ENCODE peak calls at places on chromosomes 3 and 15, in eight cellular contexts. Z is PC-9; W is endodermal cell; U is esophagus squamous epithelium; F is neuronal stem cell; V is body of pancreas; I is right lobe of liver; K is effector memory CD4-positive, alpha-beta T cell. R is an unnamed sample. For H3K4me1, the result is how much of the 10 kb centered on the place peaks cover.

GRCh38 chr3:65820600-65820999 is 218.1 kb downstream of the MAGI1 start:
- DNase-seq in Z (no peak), W (no peak), U (no peak), F (no peak), V (no peak), I (no peak), K (no peak), R (no peak)

GRCh38 chr3:171553085-171553484 is 92.9 kb upstream of the TNIK start:
- DNase-seq in Z (no peak), W (no peak), U (no peak), F (no peak), V (no peak), I (no peak), K (no peak), R (no peak)

GRCh38 chr3:158573714-158574113 is 2.7 kb downstream of the MLF1 start:
- DNase-seq in Z (no peak), W (peak), U (no peak), F (no peak), V (no peak), I (no peak), K (no peak), R (no peak)

GRCh38 chr3:148366743-148367410 is 330.8 kb upstream of the AGTR1 start:
- DNase-seq in Z (no peak), W (no peak), U (no peak), F (no peak), V (no peak), I (no peak), K (no peak), R (no peak)

GRCh38 chr3:106533097-106533496 is 664.3 kb upstream of the CBLB start:
- DNase-seq in Z (no peak), W (no peak), U (no peak), F (no peak), V (no peak), I (no peak), K (no peak), R (no peak)

GRCh38 chr15:29822685-29823459 is 604 bp upstream of the TJP1 start:
- DNase-seq in Z (peak), W (no peak), U (no peak), F (no peak), V (peak), I (peak), K (no peak), R (peak)

GRCh38 chr3:122857019-122857418 is 62.1 kb downstream of the SLC49A4 start:
- DNase-seq in Z (peak), W (no peak), U (no peak), F (no peak), V (no peak), I (no peak), K (no peak), R (no peak)

GRCh38 chr3:59641169-59641914 is 591.5 kb upstream of the CFAP20DC start:
- DNase-seq in Z (no peak), W (no peak), U (no peak), F (no peak), V (peak), I (no peak), K (no peak), R (peak)

GRCh38 chr3:16026753-16027152 is 147.7 kb upstream of the GALNT15 start:
- DNase-seq in Z (no peak), W (no peak), U (no peak), F (no peak), V (no peak), I (no peak), K (no peak), R (no peak)

GRCh38 chr15:98914626-98915025 is 93.0 kb downstream of the PGPEP1L start:
- DNase-seq in Z (no peak), W (no peak), U (no peak), F (no peak), V (no peak), I (no peak), K (no peak), R (no peak)

GRCh38 chr15:83062768-83063180 is 4.3 kb downstream of the BTBD1 start:
- DNase-seq in Z (no peak), W (no peak), U (no peak), F (no peak), V (no peak), I (no peak), K (no peak), R (no peak)

GRCh38 chr15:67201136-67201535 is 53.3 kb downstream of the AAGAB start:
- DNase-seq in Z (peak), W (no peak), U (no peak), F (peak), V (no peak), I (no peak), K (no peak), R (no peak)

GRCh38 chr15:71125831-71126453 is 10.7 kb downstream of the THSD4 start:
- DNase-seq in Z (no peak), W (peak), U (no peak), F (no peak), V (no peak), I (no peak), K (no peak), R (no peak)

GRCh38 chr3:11581237-11582122 is 62.2 kb downstream of the VGLL4 start:
- DNase-seq in Z (no peak), W (no peak), U (no peak), F (no peak), V (peak), I (no peak), K (no peak), R (no peak)
- H3K4me1 ChIP-seq in Z (under half), W (under half), U (under half), F (under half), V (under half), I (under half), K (under half), R (half or more)

GRCh38 chr3:110265302-110265701 is 806.3 kb upstream of the NECTIN3 start:
- DNase-seq in Z (no peak), W (no peak), U (no peak), F (no peak), V (no peak), I (no peak), K (no peak), R (no peak)
- H3K4me3 ChIP-seq in Z (no peak), W (no peak), U (no peak), F (no peak), V (no peak), I (no peak), K (no peak), R (no peak)

GRCh38 chr3:126537730-126538281 is 13.9 kb downstream of the CHST13 start:
- DNase-seq in Z (no peak), W (peak), U (no peak), F (no peak), V (no peak), I (peak), K (no peak), R (no peak)

GRCh38 chr3:126539558-126540250 is 15.7 kb downstream of the CHST13 start:
- DNase-seq in Z (no peak), W (peak), U (no peak), F (no peak), V (no peak), I (peak), K (no peak), R (no peak)

GRCh38 chr3:126537116-126537729 is 13.3 kb downstream of the CHST13 start:
- DNase-seq in Z (no peak), W (peak), U (no peak), F (no peak), V (no peak), I (peak), K (no peak), R (no peak)

GRCh38 chr3:126538966-126539365 is 15.0 kb downstream of the CHST13 start:
- DNase-seq in Z (no peak), W (peak), U (no peak), F (no peak), V (no peak), I (no peak), K (no peak), R (no peak)

DNA sequence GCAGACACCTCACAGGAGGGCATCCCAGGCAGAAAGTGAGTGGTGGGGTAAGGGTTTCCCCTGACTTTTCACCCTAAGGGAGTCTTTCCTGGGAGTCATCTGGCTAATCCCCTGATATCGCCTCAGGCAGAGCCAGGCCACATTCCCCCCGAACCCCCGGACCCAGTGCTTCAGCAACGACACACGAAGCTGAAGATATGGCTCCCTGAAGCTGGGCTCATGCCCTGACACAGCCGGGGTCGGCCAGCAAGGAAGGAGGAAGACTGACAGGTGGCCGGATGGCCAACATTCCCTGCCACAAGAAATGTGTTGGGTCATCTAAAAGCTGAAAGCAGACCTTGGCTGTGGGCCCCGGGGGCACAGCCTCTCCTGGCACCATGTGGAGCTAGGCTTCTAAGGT is 14.4 kb downstream of the CHST13 start:
- DNase-seq in Z (no peak), W (no peak), U (no peak), F (no peak), V (no peak), I (peak), K (no peak), R (no peak)
- H3K4me1 ChIP-seq in Z (under half), W (under half), U (under half), F (under half), V (under half), I (under half), K (under half), R (under half)

GRCh38 chr3:197697355-197697754 is 39.3 kb downstream of the RUBCN start:
- DNase-seq in Z (no peak), W (no peak), U (no peak), F (no peak), V (no peak), I (no peak), K (no peak), R (no peak)

GRCh38 chr3:197701851-197702250 is 34.9 kb downstream of the RUBCN start:
- DNase-seq in Z (no peak), W (no peak), U (no peak), F (no peak), V (no peak), I (no peak), K (no peak), R (no peak)

GRCh38 chr3:197694251-197694650 is 42.5 kb downstream of the RUBCN start:
- DNase-seq in Z (no peak), W (no peak), U (no peak), F (no peak), V (no peak), I (no peak), K (no peak), R (no peak)

DNA sequence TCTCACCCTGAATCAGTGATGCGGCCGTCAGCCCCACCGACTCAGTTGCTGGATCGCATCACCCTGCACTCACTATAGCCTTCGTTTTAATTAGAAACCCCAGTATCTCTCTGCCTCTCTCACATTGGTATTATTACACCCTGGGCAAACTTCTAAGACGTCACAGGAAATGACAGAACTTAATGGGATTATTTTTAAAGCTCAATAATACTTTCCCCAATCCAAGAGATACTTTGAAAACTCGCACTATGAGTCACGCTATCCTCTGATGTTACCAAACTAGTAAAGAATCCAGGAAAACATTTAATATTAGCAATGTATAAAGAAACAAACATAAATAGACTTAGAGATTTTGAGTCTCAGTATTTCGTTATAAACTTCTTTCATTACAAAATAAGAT is 36.6 kb downstream of the RUBCN start:
- DNase-seq in Z (no peak), W (no peak), U (no peak), F (no peak), V (no peak), I (no peak), K (no peak), R (no peak)
- H3K4me3 ChIP-seq in Z (no peak), W (no peak), U (no peak), F (no peak), V (no peak), I (no peak), K (no peak), R (no peak)

DNA sequence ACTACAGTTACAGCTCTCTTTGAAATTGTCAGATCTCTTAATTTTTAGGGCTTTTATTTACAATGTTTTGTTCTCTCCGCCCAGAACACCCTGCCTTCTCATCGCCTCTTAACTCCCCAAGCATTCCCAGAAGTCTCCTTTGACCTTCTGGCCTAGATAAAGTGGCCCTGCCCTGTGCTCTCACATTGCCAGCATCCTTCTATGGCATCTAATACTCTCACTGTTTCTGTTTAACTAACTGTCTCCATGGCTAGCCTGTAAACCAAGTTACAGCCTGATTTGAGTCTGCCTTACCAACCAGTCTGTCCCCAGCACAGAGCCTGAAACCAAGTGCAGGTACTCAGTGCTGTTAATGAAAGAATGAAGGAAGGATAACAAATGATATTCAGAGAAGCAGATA is 19.9 kb downstream of the COL8A1 start:
- DNase-seq in Z (no peak), W (no peak), U (no peak), F (no peak), V (no peak), I (no peak), K (no peak), R (no peak)
- H3K4me1 ChIP-seq in Z (under half), W (under half), U (under half), F (under half), V (under half), I (under half), K (under half), R (under half)

GRCh38 chr15:87345955-87346354 is 910.6 kb downstream of the NTRK3 start:
- DNase-seq in Z (no peak), W (no peak), U (no peak), F (no peak), V (no peak), I (no peak), K (no peak), R (no peak)
- H3K4me3 ChIP-seq in Z (no peak), W (no peak), U (no peak), F (no peak), V (no peak), I (no peak), K (no peak), R (no peak)

DNA sequence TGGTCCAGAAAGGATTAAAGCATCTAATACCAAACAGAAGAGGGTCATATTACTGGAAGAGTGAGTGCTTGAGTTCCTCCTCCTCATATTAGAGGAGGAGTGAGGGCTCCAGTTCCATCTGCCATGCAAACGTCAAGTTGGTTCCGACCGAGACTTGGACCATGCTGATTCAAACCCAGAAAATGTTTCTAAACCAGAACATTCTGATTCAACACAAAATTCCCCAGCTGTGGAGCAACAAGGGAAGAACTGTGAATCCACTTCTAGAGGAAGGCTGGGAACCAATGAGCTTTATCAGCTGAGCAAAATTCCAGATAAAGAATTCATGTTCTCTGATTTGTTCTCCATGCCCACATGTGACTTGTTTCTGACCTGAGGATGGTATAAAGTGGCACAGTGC is 135.6 kb upstream of the WNT5A start:
- DNase-seq in Z (no peak), W (no peak), U (no peak), F (no peak), V (no peak), I (no peak), K (no peak), R (no peak)
- H3K4me1 ChIP-seq in Z (half or more), W (under half), U (under half), F (under half), V (under half), I (under half), K (under half), R (under half)

GRCh38 chr3:11774296-11774877 is 72.3 kb downstream of the TAMM41 start:
- DNase-seq in Z (no peak), W (peak), U (no peak), F (peak), V (peak), I (no peak), K (no peak), R (no peak)
- H3K4me3 ChIP-seq in Z (no peak), W (no peak), U (no peak), F (no peak), V (no peak), I (no peak), K (no peak), R (no peak)

DNA sequence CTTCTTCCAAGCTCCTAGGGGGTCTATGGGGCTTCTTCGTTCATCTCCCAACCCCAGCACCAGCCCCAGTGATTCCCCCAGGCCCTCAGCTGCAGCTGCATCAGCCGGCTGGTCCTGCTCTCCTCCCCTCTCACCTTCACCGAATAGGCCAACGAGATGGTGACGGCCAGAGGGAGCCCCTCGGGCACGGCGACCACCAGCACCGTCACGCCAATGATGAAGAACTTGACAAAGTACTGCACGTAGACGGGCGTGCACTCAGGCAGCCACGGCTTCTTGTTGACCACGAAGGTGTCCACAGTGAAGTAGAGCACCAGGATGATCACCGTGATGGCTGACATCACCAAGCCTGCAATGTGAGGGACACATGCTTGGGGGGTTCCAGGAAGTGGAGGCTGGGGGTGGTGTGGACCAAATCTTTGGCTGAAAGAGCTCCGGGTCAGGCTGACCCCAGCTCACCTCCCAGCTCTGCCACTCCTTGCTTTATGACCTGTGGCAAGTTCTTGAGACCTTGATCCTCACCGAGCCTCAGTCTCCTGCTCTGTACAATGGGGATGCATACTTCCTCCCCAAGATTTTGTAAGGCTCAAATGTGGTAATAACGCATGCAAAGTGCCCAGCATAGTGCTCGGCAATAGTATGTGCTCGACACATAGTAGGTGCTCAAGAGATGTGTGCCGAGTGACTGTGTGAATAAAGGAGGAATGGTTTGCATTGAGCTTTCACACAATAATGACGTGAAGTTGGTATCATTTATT is 54.6 kb upstream of the SEC13 start:
- DNase-seq in Z (no peak), W (no peak), U (no peak), F (no peak), V (no peak), I (no peak), K (no peak), R (no peak)
- H3K4me1 ChIP-seq in Z (under half), W (under half), U (under half), F (under half), V (under half), I (under half), K (under half), R (under half)